ENCODE peak calls at places on chromosomes 1 and 21, in four cellular contexts. Q is PC-3, M is cardiac muscle cell, A is transverse colon. Y is an unnamed sample.

GRCh38 chr1:116375165-116375883 is 2.3 kb downstream of the ATP1A1 start:
- DNase-seq in A (no peak), Q (peak; percentile 32), M (no peak), Y (no peak)

GRCh38 chr1:145782166-145783099 is 41.5 kb downstream of the RNF115 start:
- DNase-seq in Q (peak; percentile 97), A (no peak), M (peak; percentile 82), Y (no peak)

GRCh38 chr1:153888518-153888917 is 34.3 kb downstream of the GATAD2B start:
- DNase-seq in A (no peak), Q (no peak), M (peak; percentile 52), Y (no peak)

GRCh38 chr1:23118957-23119792 is 49.5 kb downstream of the LUZP1 start:
- DNase-seq in Q (no peak), M (peak; percentile 27), A (peak; percentile 19), Y (no peak)

GRCh38 chr21:16583567-16583966 is 853.8 kb downstream of the USP25 start:
- DNase-seq in M (no peak), Q (no peak), A (no peak), Y (no peak)

GRCh38 chr1:179288977-179289376 is 4.6 kb upstream of the SOAT1 start:
- DNase-seq in A (no peak), Q (no peak), M (no peak), Y (no peak)

GRCh38 chr1:196373798-196374197 is 234.4 kb downstream of the KCNT2 start:
- DNase-seq in Q (no peak), A (no peak), M (no peak), Y (no peak)

GRCh38 chr21:45299026-45299863 is 11.6 kb upstream of the POFUT2 start:
- DNase-seq in Q (no peak), M (peak; percentile 58), A (no peak), Y (peak; percentile 31)

GRCh38 chr21:37595944-37596343 is 229.4 kb downstream of the DYRK1A start:
- DNase-seq in M (no peak), Q (no peak), A (no peak), Y (no peak)

GRCh38 chr1:170729608-170730378 is 65.9 kb downstream of the PRRX1 start:
- DNase-seq in Q (peak; percentile 14), M (peak; percentile 76), A (no peak), Y (no peak)

GRCh38 chr1:201656670-201657032 is 117.7 kb downstream of the NAV1 start:
- DNase-seq in A (peak; percentile 50), M (peak; percentile 58), Q (no peak), Y (peak; percentile 79)

GRCh38 chr1:228472655-228473054 is 14.5 kb upstream of the RNF187 start:
- DNase-seq in A (no peak), Q (no peak), M (peak; percentile 40), Y (no peak)

GRCh38 chr1:221812905-221813597 is 71.2 kb upstream of the DUSP10 start:
- DNase-seq in M (no peak), Q (no peak), A (no peak), Y (no peak)

GRCh38 chr1:179310271-179310670 is 16.7 kb downstream of the SOAT1 start:
- DNase-seq in Q (peak; percentile 20), A (no peak), M (peak; percentile 79), Y (no peak)

GRCh38 chr1:228180271-228180987 is 14.8 kb downstream of the IBA57 start:
- DNase-seq in Q (peak; percentile 34), M (peak; percentile 12), A (no peak), Y (no peak)

GRCh38 chr1:51302270-51302669 is 28.1 kb downstream of the TTC39A start:
- DNase-seq in A (no peak), M (no peak), Q (no peak), Y (no peak)

GRCh38 chr1:55610203-55610602 is 395.0 kb upstream of the USP24 start:
- DNase-seq in A (no peak), Q (no peak), M (no peak), Y (peak; percentile 48)

GRCh38 chr21:45019076-45019886 is 55.1 kb upstream of the ADARB1 start:
- DNase-seq in A (peak; percentile 8), M (no peak), Q (no peak), Y (peak; percentile 23)

GRCh38 chr21:41783476-41784150 is 16.8 kb upstream of the RIPK4 start:
- DNase-seq in Q (peak; percentile 100), M (no peak), A (peak; percentile 85), Y (peak; percentile 80)

GRCh38 chr1:86757272-86757984 is 53.1 kb downstream of the SH3GLB1 start:
- DNase-seq in Q (no peak), A (no peak), M (peak; percentile 94), Y (peak; percentile 44)

GRCh38 chr1:159817276-159818041 is 9.2 kb upstream of the SLAMF8 start:
- DNase-seq in M (no peak), Q (peak; percentile 98), A (no peak), Y (no peak)

GRCh38 chr1:170687625-170688024 is 23.7 kb downstream of the PRRX1 start:
- DNase-seq in A (no peak), Q (no peak), M (no peak), Y (no peak)

GRCh38 chr1:10741696-10742095 is 54.8 kb downstream of the CASZ1 start:
- DNase-seq in Q (no peak), M (no peak), A (no peak), Y (no peak)

GRCh38 chr1:40897499-40897898 is 35.3 kb upstream of the CITED4 start:
- DNase-seq in M (no peak), A (no peak), Q (peak; percentile 77), Y (no peak)

GRCh38 chr1:73744985-73745384 is 453.0 kb downstream of the LRRIQ3 start:
- DNase-seq in M (no peak), Q (no peak), A (no peak), Y (no peak)

GRCh38 chr1:147641695-147642592 is 28.4 kb downstream of the ACP6 start:
- DNase-seq in A (peak; percentile 46), Q (peak; percentile 78), M (peak; percentile 65), Y (no peak)

GRCh38 chr1:28392027-28392652 is 22.6 kb downstream of the PHACTR4 start:
- DNase-seq in Q (peak; percentile 64), A (no peak), M (peak; percentile 96), Y (no peak)

GRCh38 chr21:17540530-17540929 is 27.7 kb downstream of the CXADR start:
- DNase-seq in M (no peak), Q (no peak), A (no peak), Y (no peak)

GRCh38 chr1:53959664-53960250 is 13.6 kb downstream of the LRRC42 start:
- DNase-seq in M (peak; percentile 46), A (no peak), Q (peak; percentile 70), Y (peak; percentile 50)

GRCh38 chr1:201938440-201939005 is 7.8 kb downstream of the LMOD1 start:
- DNase-seq in M (no peak), A (no peak), Q (no peak), Y (no peak)

GRCh38 chr1:5959087-5959486 is 33.1 kb downstream of the NPHP4 start:
- DNase-seq in M (no peak), A (no peak), Q (no peak), Y (no peak)

GRCh38 chr1:173827611-173828010 is 2.9 kb upstream of the CENPL start:
- DNase-seq in M (no peak), A (no peak), Q (peak; percentile 84), Y (no peak)

GRCh38 chr1:52127181-52128175 is 14.4 kb upstream of the ZFYVE9 start:
- DNase-seq in A (peak; percentile 17), Q (peak; percentile 71), M (peak; percentile 85), Y (no peak)

DNA sequence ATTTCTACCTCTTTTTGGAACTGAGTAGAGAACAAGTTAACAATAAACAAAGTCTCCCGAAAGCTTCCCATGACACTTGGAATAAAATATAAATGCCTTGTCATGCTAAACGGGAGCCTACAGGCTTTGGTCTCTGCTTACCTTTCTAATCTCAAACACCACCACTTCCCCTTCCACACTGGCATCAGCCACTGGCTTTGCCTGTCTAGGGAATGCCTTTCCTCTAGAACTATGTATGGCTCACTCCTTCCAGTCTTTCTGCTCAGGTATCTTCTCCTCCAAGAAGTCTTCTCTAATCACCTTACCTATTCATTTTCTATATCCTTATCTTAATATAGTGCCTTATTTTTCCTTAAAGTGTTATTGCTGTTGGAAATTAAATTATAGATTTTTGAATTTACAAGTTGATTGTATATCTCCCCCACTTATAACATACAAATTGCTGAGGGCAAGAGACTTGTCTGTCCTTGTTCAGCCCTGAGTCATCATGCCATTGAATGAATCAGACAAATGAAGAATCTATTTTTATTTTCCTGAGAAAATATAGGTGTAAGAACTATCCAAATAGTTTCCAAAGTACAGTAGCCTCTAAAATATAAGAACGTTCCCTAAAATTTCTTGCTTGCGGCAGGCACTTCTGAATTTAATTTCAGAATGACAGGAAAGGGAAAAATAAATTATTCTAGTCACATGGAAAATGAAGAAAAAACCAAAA is 119.2 kb downstream of the TM2D1 start:
- DNase-seq in Q (peak; percentile 65), A (no peak), M (peak; percentile 25), Y (no peak)
- H3K4me3 ChIP-seq in Q (no peak overlapping the region), A (no peak overlapping the region), M (no peak overlapping the region), Y (no peak overlapping the region)

DNA sequence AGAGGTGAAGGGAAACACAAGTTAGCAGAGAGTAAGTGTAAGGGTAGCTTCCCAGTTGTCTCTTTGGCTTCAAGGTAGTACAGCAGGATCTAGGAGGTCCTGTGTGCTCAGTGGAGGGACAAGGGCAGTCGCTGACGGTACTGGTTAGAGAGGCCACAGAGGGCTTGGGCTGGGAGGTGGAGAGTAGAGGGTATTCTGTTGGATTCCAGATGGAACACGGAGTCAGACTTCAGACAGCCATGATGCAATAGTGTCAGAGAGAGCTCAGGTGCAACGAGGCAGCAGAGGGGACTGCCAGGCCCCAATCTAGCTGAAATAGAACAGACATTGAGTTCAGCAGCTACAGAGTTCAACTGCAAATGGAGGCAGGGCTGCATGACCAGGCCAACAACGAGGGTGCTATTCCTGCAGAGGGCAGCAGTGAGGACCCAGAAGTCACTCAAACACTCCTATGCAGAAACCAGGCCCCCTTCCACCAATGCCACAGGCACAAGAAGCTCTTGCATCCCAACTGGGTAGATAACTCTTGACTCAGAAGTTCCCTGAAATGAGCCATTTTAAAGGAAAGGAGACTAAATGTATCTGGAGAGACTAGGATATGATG is 325.0 kb upstream of the ESRRG start:
- DNase-seq in A (no peak), Q (peak; percentile 37), M (peak; percentile 21), Y (peak; percentile 10)
- TF ChIP-seq CTCF in A (peak; percentile 14), Q (peak; percentile 68), M (peak; percentile 26), Y (no peak)

DNA sequence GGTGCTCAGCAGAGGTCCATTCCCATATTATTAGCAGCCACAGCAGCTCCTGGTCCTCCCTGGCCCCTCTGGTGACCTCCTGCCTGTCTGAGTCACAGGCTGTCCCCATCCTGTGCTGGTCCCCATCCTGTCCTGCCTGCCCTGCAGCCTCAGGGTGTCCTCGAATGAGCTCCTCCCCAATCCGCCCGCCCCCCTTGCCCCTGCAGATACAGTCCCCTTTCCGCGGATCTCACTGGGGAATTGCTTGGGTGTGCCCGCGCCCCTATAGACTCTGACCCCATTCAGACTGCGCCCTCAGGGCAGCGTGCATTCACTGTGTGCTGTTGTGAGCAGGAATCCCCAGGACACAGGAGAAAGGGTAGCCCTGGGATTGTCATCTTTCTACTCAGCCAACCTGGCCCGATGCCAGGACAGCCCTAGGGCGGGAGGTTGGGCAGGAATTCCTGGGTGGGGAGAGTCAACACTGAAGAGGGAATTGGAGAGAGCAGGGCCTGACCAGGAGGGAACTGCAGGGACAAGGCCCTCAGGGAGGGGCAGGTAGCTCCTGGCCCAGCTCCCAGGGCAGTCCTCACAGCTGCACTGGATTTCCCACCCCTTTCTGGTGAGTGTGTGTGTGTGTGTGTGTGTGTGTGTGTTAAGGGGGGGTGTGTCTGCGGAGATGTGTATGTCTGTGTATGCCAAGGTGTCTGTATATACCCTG is 1.1 kb upstream of the GUCA2A start:
- DNase-seq in A (peak; percentile 94), M (peak; percentile 38), Q (peak; percentile 99), Y (peak; percentile 95)
- H3K4me3 ChIP-seq in A (no peak overlapping the region), M (no peak overlapping the region), Q (peak overlapping the region; percentile 33), Y (no peak overlapping the region)

DNA sequence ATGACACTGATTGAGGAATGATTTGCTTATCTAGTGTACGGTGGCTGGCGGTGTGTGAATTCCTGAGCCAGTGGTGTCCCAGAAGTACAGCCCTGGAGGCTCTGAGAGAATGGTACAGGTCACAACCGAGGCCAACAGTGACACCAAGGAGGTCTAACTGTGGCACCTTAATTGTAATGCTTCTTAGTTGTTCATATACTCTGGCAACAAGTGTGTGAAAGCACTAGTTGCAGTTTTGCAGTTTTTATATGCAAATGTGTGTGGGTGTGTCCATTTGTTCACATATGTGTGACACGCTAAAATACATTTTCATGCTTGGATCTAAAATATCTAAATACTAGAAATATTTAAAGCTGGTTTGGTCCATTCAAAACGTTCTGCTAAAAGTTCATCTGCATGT is 185.3 kb upstream of the FMN2 start:
- DNase-seq in M (no peak), A (no peak), Q (no peak), Y (no peak)
- TF ChIP-seq CTCF in M (no peak), A (no peak), Q (no peak), Y (no peak)

Y was measured in mucosa of descending colon.